ENCODE peak calls at places on chromosomes 11 and 22, in nine cellular contexts. E is choroid plexus epithelial cell, I is upper lobe of right lung, J is GM13976, Y is mucosa of descending colon, P is pancreas, G is astrocyte of the spinal cord, X is GM13977, H is cerebellar cortex. R is an unnamed sample.

GRCh38 chr11:128765571-128766530 is 72.0 kb downstream of the FLI1 start:
- DNase-seq in E (no peak), I (no peak), J (no peak), Y (no peak), G (peak), H (no peak), P (no peak), X (no peak), R (no peak)

GRCh38 chr11:225734-226453 is 10.2 kb downstream of the SIRT3 start:
- DNase-seq in Y (no peak), J (peak), X (no peak), H (no peak), G (peak), I (no peak), E (peak), P (no peak), R (no peak)

GRCh38 chr11:128164090-128164741 is 423.1 kb downstream of the ETS1 start:
- DNase-seq in J (no peak), E (no peak), Y (no peak), X (no peak), I (no peak), G (no peak), H (no peak), P (no peak), R (peak)

GRCh38 chr22:44667829-44668189 is 34.2 kb upstream of the PRR5 start:
- DNase-seq in I (no peak), H (no peak), E (no peak), Y (peak), J (no peak), P (no peak), G (no peak), X (no peak), R (no peak)

GRCh38 chr11:92495107-92495793 is 270.6 kb downstream of the FAT3 start:
- DNase-seq in P (peak), I (no peak), E (no peak), H (no peak), G (no peak), X (no peak), J (no peak), Y (no peak), R (no peak)

GRCh38 chr11:61061081-61061826 is 41.0 kb upstream of the CD5 start:
- DNase-seq in E (peak), G (peak), X (peak), H (no peak), P (no peak), J (peak), I (no peak), Y (no peak), R (no peak)

GRCh38 chr11:29844701-29845379 is 172.0 kb downstream of the KCNA4 start:
- DNase-seq in Y (no peak), I (no peak), P (no peak), G (no peak), E (no peak), X (no peak), J (no peak), H (no peak), R (no peak)

GRCh38 chr11:70568504-70569172 is 170.3 kb downstream of the CTTN start:
- DNase-seq in H (no peak), J (no peak), X (no peak), P (no peak), G (peak), I (peak), Y (peak), E (peak), R (peak)

GRCh38 chr11:73968356-73968966 is 14.2 kb downstream of the UCP2 start:
- DNase-seq in I (no peak), Y (no peak), H (no peak), G (no peak), J (no peak), P (no peak), E (no peak), X (no peak), R (no peak)

GRCh38 chr11:94928146-94928995 is 45.0 kb downstream of the CWC15 start:
- DNase-seq in I (no peak), G (peak), H (no peak), Y (no peak), E (no peak), X (no peak), P (no peak), J (no peak), R (no peak)

GRCh38 chr22:11253000-11253511 is 4274.9 kb upstream of the OR11H1 start:
- DNase-seq in H (no peak), G (no peak), E (no peak), Y (no peak), I (peak), J (no peak), X (no peak), P (peak), R (no peak)

GRCh38 chr11:64070301-64070656 is 34.5 kb downstream of the FLRT1 start:
- DNase-seq in J (no peak), E (no peak), Y (no peak), H (no peak), G (no peak), X (no peak), I (no peak), P (no peak), R (no peak)

GRCh38 chr11:36212507-36212906 is 76.7 kb downstream of the COMMD9 start:
- DNase-seq in P (no peak), J (no peak), X (no peak), G (no peak), I (no peak), Y (no peak), E (no peak), H (no peak), R (no peak)

GRCh38 chr11:134843735-134844134 is 431.7 kb upstream of the B3GAT1 start:
- DNase-seq in P (no peak), X (no peak), H (no peak), Y (no peak), E (no peak), G (no peak), I (no peak), J (no peak), R (no peak)

GRCh38 chr11:85874265-85874664 is 19.1 kb downstream of the CCDC83 start:
- DNase-seq in J (no peak), E (peak), P (no peak), G (peak), I (no peak), H (no peak), X (no peak), Y (no peak), R (no peak)

GRCh38 chr11:112993808-112994207 is 32.6 kb downstream of the NCAM1 start:
- DNase-seq in H (no peak), Y (no peak), I (no peak), X (no peak), P (no peak), J (no peak), E (no peak), G (no peak), R (no peak)

GRCh38 chr22:47570851-47571250 is 808.4 kb downstream of the TBC1D22A start:
- DNase-seq in H (no peak), J (no peak), G (no peak), X (no peak), I (peak), P (no peak), Y (no peak), E (no peak), R (no peak)

GRCh38 chr11:7540830-7541555 is 27.2 kb downstream of the PPFIBP2 start:
- DNase-seq in I (no peak), Y (no peak), P (no peak), G (no peak), E (no peak), J (no peak), H (no peak), X (no peak), R (no peak)

GRCh38 chr11:24131698-24132097 is 365.2 kb upstream of the LUZP2 start:
- DNase-seq in J (no peak), E (no peak), H (no peak), G (no peak), I (no peak), Y (no peak), P (no peak), X (no peak), R (no peak)

GRCh38 chr11:132422725-132423124 is 1052.3 kb downstream of the NTM start:
- DNase-seq in E (no peak), Y (no peak), J (no peak), H (no peak), X (no peak), I (no peak), P (no peak), G (no peak), R (no peak)

GRCh38 chr22:32723632-32724031 is 77.9 kb upstream of the TIMP3 start:
- DNase-seq in E (peak), G (peak), Y (peak), I (peak), P (no peak), X (peak), H (no peak), J (peak), R (peak)

GRCh38 chr11:125564357-125564756 is 4.9 kb upstream of the EI24 start:
- DNase-seq in Y (no peak), E (no peak), J (no peak), I (no peak), X (no peak), G (no peak), P (no peak), H (no peak), R (no peak)

GRCh38 chr22:42623301-42623751 is 8.6 kb upstream of the POLDIP3 start:
- DNase-seq in G (no peak), Y (no peak), E (no peak), H (no peak), J (peak), I (no peak), P (no peak), X (no peak), R (no peak)

GRCh38 chr22:23054531-23055257 is 15.6 kb upstream of the GNAZ start:
- DNase-seq in I (peak), E (no peak), Y (no peak), J (peak), P (no peak), G (no peak), X (peak), H (no peak), R (no peak)

GRCh38 chr22:19290400-19291217 is 910 bp downstream of the CLTCL1 start:
- DNase-seq in Y (peak), G (peak), P (peak), I (no peak), H (peak), E (no peak), X (no peak), J (peak), R (no peak)

GRCh38 chr11:124920870-124921609 is 2.0 kb downstream of the HEPN1 start:
- DNase-seq in J (peak), I (peak), H (no peak), Y (peak), X (peak), G (peak), E (peak), P (peak), R (no peak)

GRCh38 chr11:129935723-129936122 is 40.3 kb upstream of the NFRKB start:
- DNase-seq in G (no peak), J (no peak), E (no peak), Y (no peak), I (no peak), P (no peak), X (no peak), H (no peak), R (no peak)

GRCh38 chr11:2186669-2187266 is 15.2 kb upstream of the TH start:
- DNase-seq in I (no peak), Y (peak), E (peak), X (no peak), H (peak), G (peak), P (no peak), J (peak), R (peak)

GRCh38 chr22:39316440-39317083 is 2.9 kb downstream of the RPL3 start:
- DNase-seq in H (peak), P (peak), E (peak), X (no peak), I (peak), Y (peak), J (peak), G (peak), R (peak)

GRCh38 chr11:74720596-74721478 is 10.4 kb downstream of the CHRDL2 start:
- DNase-seq in E (peak), H (peak), Y (peak), G (no peak), P (peak), I (peak), J (no peak), X (no peak), R (peak)

GRCh38 chr11:133659542-133660201 is 127.4 kb upstream of the OPCML start:
- DNase-seq in I (no peak), H (no peak), X (no peak), E (no peak), G (no peak), Y (no peak), J (no peak), P (no peak), R (no peak)

GRCh38 chr22:48089601-48090331 is 1327.3 kb downstream of the TBC1D22A start:
- DNase-seq in J (no peak), H (peak), G (no peak), I (peak), X (no peak), Y (peak), P (no peak), E (peak), R (no peak)

GRCh38 chr11:124301482-124301881 is 12.3 kb downstream of the OR8D1 start:
- DNase-seq in E (peak), J (no peak), G (peak), Y (no peak), P (no peak), I (no peak), H (no peak), X (no peak), R (no peak)

GRCh38 chr11:46296520-46297448 is 19.3 kb downstream of the CREB3L1 start:
- DNase-seq in J (no peak), I (no peak), E (peak), P (peak), H (peak), X (no peak), Y (no peak), G (peak), R (no peak)

GRCh38 chr11:111334495-111335123 is 36.3 kb downstream of the POU2AF3 start:
- DNase-seq in Y (peak), X (no peak), E (no peak), H (no peak), G (no peak), P (peak), I (no peak), J (no peak), R (no peak)

GRCh38 chr22:31488988-31489617 is 539 bp downstream of the EIF4ENIF1 start:
- DNase-seq in E (peak), J (peak), P (peak), I (peak), G (peak), X (peak), H (peak), Y (peak), R (peak)

GRCh38 chr22:21920341-21921183 is 32.1 kb downstream of the PPM1F start:
- DNase-seq in I (no peak), G (no peak), E (no peak), Y (no peak), X (no peak), J (no peak), H (no peak), P (no peak), R (no peak)

GRCh38 chr11:17559341-17560087 is 12.5 kb downstream of the OTOG start:
- DNase-seq in H (no peak), I (no peak), J (no peak), E (no peak), G (no peak), Y (no peak), P (no peak), X (no peak), R (no peak)

R was measured in pons.